ENCODE peak calls at places on chromosome 9, in five cellular contexts. V, S, F, I and H are unnamed samples.
A peak's percentile ranks its signal among the peaks of the same experiment; 100 is the strongest.

GRCh38 chr9:127300886-127301447 is 36.4 kb downstream of the GARNL3 start:
- DNase-seq in V (no peak), S (no peak), F (no peak), I (no peak), H (no peak)

GRCh38 chr9:71285191-71285656 is 163.8 kb upstream of the TRPM3 start:
- DNase-seq in V (peak; percentile 24), S (no peak), F (peak; percentile 65), I (peak; percentile 12), H (peak; percentile 62)

GRCh38 chr9:123269316-123269715 is 930 bp upstream of the STRBP start:
- DNase-seq in V (peak; percentile 17), S (no peak), F (no peak), I (no peak), H (no peak)

GRCh38 chr9:110033869-110034268 is 174.1 kb downstream of the C9orf152 start:
- DNase-seq in V (no peak), S (no peak), F (no peak), I (no peak), H (no peak)

GRCh38 chr9:137972988-137973470 is 95.4 kb downstream of the CACNA1B start:
- DNase-seq in V (no peak), S (no peak), F (peak; percentile 23), I (no peak), H (no peak)

GRCh38 chr9:92392690-92393089 is 11.7 kb downstream of the OGN start:
- DNase-seq in V (no peak), S (no peak), F (no peak), I (no peak), H (no peak)

GRCh38 chr9:108469654-108470053 is 386.1 kb downstream of the ACTL7B start:
- DNase-seq in V (no peak), S (no peak), F (no peak), I (no peak), H (no peak)

GRCh38 chr9:131203438-131204219 is 72.7 kb downstream of the FAM78A start:
- DNase-seq in V (peak; percentile 39), S (no peak), F (no peak), I (peak; percentile 75), H (peak; percentile 3)

GRCh38 chr9:89372230-89372816 is 54.0 kb downstream of the SECISBP2 start:
- DNase-seq in V (no peak), S (no peak), F (no peak), I (no peak), H (no peak)

GRCh38 chr9:27279611-27280010 is 17.3 kb downstream of the EQTN start:
- DNase-seq in V (no peak), S (no peak), F (no peak), I (no peak), H (no peak)
- TF ChIP-seq ATF3 in V (no peak), S (no peak), F (no peak), I (no peak), H (no peak)

DNA sequence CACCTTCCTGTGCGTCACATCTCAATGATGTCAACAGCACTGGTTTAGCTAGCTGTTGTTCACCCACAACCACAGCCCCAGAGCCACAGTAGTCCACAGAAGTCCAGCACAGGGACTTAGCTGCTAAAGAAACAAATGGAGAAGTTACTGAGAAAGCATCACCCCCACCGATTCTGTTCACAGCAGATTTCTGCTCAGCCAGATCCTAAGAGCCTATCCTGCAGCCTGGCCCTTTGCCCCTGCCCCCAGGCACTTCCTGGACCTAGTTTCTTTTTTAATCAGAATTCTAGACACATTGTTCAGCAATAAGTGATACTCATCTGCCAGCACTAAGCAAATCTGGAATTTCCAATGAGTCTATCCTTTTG is 7.4 kb downstream of the B4GALT1 start:
- DNase-seq in V (no peak), S (no peak), F (no peak), I (no peak), H (no peak)
- TF ChIP-seq USF2 in V (no peak), S (no peak), F (no peak), I (no peak), H (no peak)

GRCh38 chr9:116520218-116520617 is 166.9 kb upstream of the TRIM32 start:
- DNase-seq in V (no peak), S (no peak), F (no peak), I (no peak), H (no peak)

GRCh38 chr9:116515541-116515940 is 171.6 kb upstream of the TRIM32 start:
- DNase-seq in V (no peak), S (no peak), F (no peak), I (no peak), H (no peak)

GRCh38 chr9:116516456-116516855 is 170.6 kb upstream of the TRIM32 start:
- DNase-seq in V (no peak), S (no peak), F (no peak), I (no peak), H (no peak)
- TF ChIP-seq ATF3 in V (no peak), S (no peak), F (no peak), I (no peak), H (no peak)

DNA sequence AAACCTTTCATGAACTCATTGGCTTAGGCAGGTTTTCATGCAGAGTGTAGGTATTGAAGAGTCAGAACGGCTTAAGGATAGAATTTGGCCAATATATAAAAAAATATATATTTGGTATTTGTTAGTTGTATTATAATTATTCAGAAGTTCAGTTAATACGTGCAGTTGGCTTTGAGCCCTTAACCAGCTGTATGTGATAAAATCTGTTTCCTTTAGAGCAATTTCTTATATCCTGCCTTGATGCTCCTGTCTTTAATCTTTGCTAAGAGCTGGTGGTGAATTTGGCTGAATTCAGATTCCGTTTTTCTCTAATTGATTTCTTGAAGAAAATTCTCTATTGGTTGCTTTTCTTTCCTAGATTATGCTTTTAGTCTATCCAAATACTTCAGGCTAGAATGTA is 3.7 kb downstream of the ANXA1 start:
- DNase-seq in V (no peak), S (no peak), F (no peak), I (no peak), H (no peak)
- TF ChIP-seq USF2 in V (no peak), S (no peak), F (no peak), I (no peak), H (no peak)

GRCh38 chr9:135501261-135502167 is 1.0 kb downstream of the MRPS2 start:
- DNase-seq in V (no peak), S (no peak), F (no peak), I (peak; percentile 82), H (no peak)
- TF ChIP-seq ATF3 in V (no peak), S (no peak), F (no peak), I (no peak), H (no peak)

DNA sequence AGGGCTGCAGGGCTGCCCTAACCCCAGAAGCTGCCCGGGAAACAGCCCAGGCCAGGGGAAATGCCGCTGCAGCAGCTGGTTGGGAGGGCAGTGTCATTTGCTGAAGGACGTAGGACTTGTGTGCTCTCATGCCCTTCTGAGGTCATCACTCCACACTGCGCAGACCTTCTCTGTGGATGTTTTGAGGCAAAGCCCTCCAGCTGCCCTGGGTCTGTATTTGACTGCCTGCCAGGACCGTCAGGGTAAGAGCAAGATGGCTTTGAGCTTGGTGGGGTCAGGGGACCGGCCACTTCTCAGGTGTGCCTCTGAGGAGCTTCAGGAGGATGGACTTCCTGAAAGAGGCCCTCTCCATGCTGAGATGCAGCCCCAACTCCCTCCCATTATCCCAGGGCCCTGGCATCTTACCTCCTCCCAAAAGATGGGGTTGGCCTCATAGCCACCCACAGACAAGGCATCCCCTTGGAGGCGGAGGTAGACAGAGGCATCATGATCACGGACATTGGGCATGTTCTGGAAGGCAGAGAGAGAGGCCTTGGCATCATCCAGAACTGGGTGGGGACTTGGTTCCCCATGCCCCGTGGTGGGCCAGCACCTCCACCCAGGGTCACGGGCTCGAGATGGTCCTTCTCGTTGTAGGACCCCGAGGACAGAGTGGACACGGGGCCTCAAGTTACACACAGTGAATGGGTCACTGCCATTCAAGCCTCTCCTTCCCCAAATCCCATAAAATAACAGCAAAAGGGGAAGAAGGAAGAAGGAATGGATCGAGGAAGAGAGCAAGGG is 19.4 kb downstream of the SARDH start:
- DNase-seq in V (no peak), S (no peak), F (no peak), I (no peak), H (no peak)
- TF ChIP-seq USF2 in V (no peak), S (no peak), F (no peak), I (no peak), H (no peak)

GRCh38 chr9:19127881-19128719 is 808 bp upstream of the PLIN2 start:
- DNase-seq in V (peak; percentile 57), S (no peak), F (peak; percentile 65), I (no peak), H (no peak)
- TF ChIP-seq ATF3 in V (no peak), S (no peak), F (no peak), I (no peak), H (no peak)

GRCh38 chr9:107137495-107138202 is 145.4 kb upstream of the RAD23B start:
- DNase-seq in V (no peak), S (no peak), F (no peak), I (peak; percentile 56), H (peak; percentile 21)
- TF ChIP-seq USF2 in V (no peak), S (no peak), F (no peak), I (no peak), H (no peak)

DNA sequence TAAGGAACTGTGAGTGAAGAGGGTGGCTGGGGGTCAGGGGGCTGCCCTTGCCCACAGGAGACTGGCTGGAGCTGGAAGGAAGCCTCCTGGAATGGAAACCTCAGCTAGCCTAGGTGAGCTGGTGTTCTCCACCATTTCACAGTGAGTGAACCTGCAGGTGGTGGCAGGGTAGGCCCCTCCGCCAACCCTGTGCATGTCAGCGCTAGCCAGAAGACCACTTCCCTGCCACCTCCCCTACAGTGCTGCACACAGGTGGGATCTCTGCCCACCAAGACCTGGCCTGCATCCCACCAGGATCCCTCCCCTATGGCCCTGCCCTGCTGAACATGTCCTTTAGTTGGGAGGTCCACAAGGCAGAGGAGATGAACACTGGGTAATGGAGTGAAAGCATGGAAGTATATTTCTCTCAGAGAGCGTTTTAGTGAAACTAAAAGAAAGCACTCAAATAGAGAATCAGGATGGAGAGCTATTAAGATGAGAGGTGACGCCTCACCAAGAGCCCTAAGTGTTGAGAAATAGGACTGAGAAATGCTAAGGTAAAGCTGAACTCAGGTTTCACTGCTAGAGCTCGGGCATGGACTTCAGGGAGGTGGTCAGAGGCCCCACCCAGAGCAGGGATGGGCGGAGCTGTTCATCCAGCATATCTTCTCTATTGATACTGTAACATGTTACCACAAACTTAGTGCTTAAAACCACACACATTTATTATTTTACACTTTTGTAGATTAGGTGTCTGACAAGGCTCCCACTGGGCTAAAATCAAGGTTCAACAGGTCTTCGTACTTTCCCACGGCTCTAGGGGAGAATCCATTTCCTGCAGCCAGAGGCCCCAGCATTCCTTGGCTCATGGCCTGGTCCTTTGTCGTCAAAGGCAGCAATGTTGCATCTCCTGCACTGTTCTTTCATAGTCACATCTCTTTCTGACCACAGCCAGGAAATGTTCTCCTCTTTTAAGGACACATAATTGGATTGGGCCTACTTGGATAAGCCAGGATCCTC is 83.2 kb downstream of the DIRAS2 start:
- DNase-seq in V (no peak), S (no peak), F (no peak), I (no peak), H (no peak)
- TF ChIP-seq ATF3 in V (no peak), S (no peak), F (no peak), I (no peak), H (no peak)